ENCODE peak calls at places on chromosomes 2 and 18, in nine cellular contexts. U is PC-9, B is keratinocyte, G is RWPE1, Q is AG04450, M is transverse colon, N is pancreas, A is substantia nigra, T is caudate nucleus. X is an unnamed sample.

GRCh38 chr2:96391153-96391827 is 55.7 kb downstream of the NCAPH start:
- DNase-seq in U (no peak), B (no peak), G (no peak), Q (no peak), M (no peak), N (no peak), A (no peak), T (no peak), X (no peak)

GRCh38 chr2:43675646-43676321 is 445 bp downstream of the C1GALT1C1L start:
- DNase-seq in U (no peak), B (no peak), G (no peak), Q (no peak), M (no peak), N (no peak), A (no peak), T (no peak), X (no peak)

GRCh38 chr18:45998244-45998643 is 31.1 kb upstream of the EPG5 start:
- DNase-seq in U (no peak), B (no peak), G (no peak), Q (no peak), M (no peak), N (no peak), A (no peak), T (no peak), X (no peak)

GRCh38 chr2:197033222-197033621 is 106.7 kb upstream of the PGAP1 start:
- DNase-seq in U (no peak), B (no peak), G (no peak), Q (no peak), M (no peak), N (no peak), A (no peak), T (no peak), X (no peak)

GRCh38 chr2:238499731-238500570 is 73.2 kb downstream of the ASB1 start:
- DNase-seq in U (no peak), B (no peak), G (no peak), Q (no peak), M (no peak), N (no peak), A (no peak), T (no peak), X (no peak)

GRCh38 chr18:68181956-68182355 is 533.0 kb downstream of the TMX3 start:
- DNase-seq in U (no peak), B (no peak), G (no peak), Q (no peak), M (no peak), N (no peak), A (no peak), T (no peak), X (no peak)

GRCh38 chr18:8946046-8946838 is 156.3 kb upstream of the NDUFV2 start:
- DNase-seq in U (peak; percentile 75), B (peak; percentile 82), G (peak; percentile 64), Q (peak; percentile 90), M (no peak), N (no peak), A (no peak), T (no peak), X (no peak)

GRCh38 chr2:102601730-102602129 is 17.6 kb upstream of the SLC9A2 start:
- DNase-seq in U (no peak), B (no peak), G (no peak), Q (no peak), M (no peak), N (no peak), A (no peak), T (no peak), X (no peak)

GRCh38 chr18:42586603-42587002 is 528.9 kb downstream of the RIT2 start:
- DNase-seq in U (no peak), B (no peak), G (no peak), Q (no peak), M (no peak), N (no peak), A (no peak), T (no peak), X (no peak)

GRCh38 chr2:172551266-172551665 is 4.6 kb upstream of the PDK1 start:
- DNase-seq in U (no peak), B (no peak), G (no peak), Q (no peak), M (no peak), N (no peak), A (no peak), T (no peak), X (no peak)

GRCh38 chr18:3156325-3156640 is 63.5 kb downstream of the MYOM1 start:
- DNase-seq in U (no peak), B (no peak), G (no peak), Q (no peak), M (no peak), N (no peak), A (no peak), T (no peak), X (no peak)
- H3K27ac ChIP-seq in U (no peak overlapping the region), B (no peak overlapping the region), G (no peak overlapping the region), Q (no peak overlapping the region), M (no peak overlapping the region), N (peak overlapping the region; percentile 9), A (peak overlapping the region; percentile 3), T (peak overlapping the region; percentile 63), X (no peak overlapping the region)

GRCh38 chr2:26298286-26298637 is 47.7 kb upstream of the SELENOI start:
- DNase-seq in U (no peak), B (no peak), G (no peak), Q (no peak), M (no peak), N (no peak), A (no peak), T (no peak), X (peak; percentile 50)

GRCh38 chr2:26297061-26297460 is 48.9 kb upstream of the SELENOI start:
- DNase-seq in U (no peak), B (no peak), G (no peak), Q (no peak), M (no peak), N (no peak), A (no peak), T (no peak), X (no peak)

GRCh38 chr2:26298638-26299393 is 47.1 kb upstream of the SELENOI start:
- DNase-seq in U (no peak), B (no peak), G (peak; percentile 37), Q (no peak), M (peak; percentile 23), N (peak; percentile 29), A (no peak), T (no peak), X (no peak)

GRCh38 chr2:26300234-26300641 is 45.7 kb upstream of the SELENOI start:
- DNase-seq in U (no peak), B (no peak), G (peak; percentile 34), Q (no peak), M (peak; percentile 39), N (peak; percentile 41), A (no peak), T (no peak), X (peak; percentile 86)

GRCh38 chr2:26299488-26300092 is 46.4 kb upstream of the SELENOI start:
- DNase-seq in U (peak; percentile 82), B (no peak), G (peak; percentile 39), Q (no peak), M (peak; percentile 30), N (peak; percentile 45), A (peak; percentile 19), T (no peak), X (no peak)
- H3K27ac ChIP-seq in U (peak overlapping the region; percentile 10), B (peak overlapping the region; percentile 87), G (peak overlapping the region; percentile 96), Q (peak overlapping the region; percentile 76), M (peak overlapping the region; percentile 79), N (peak overlapping the region; percentile 89), A (peak overlapping the region; percentile 12), T (no peak overlapping the region), X (no peak overlapping the region)

GRCh38 chr2:15357186-15357585 is 203.9 kb downstream of the NBAS start:
- DNase-seq in U (no peak), B (no peak), G (no peak), Q (no peak), M (no peak), N (no peak), A (no peak), T (no peak), X (no peak)

GRCh38 chr2:15357922-15358321 is 203.2 kb downstream of the NBAS start:
- DNase-seq in U (no peak), B (no peak), G (no peak), Q (no peak), M (no peak), N (no peak), A (no peak), T (no peak), X (no peak)

GRCh38 chr2:15354596-15355359 is 206.4 kb downstream of the NBAS start:
- DNase-seq in U (no peak), B (no peak), G (no peak), Q (no peak), M (no peak), N (no peak), A (no peak), T (no peak), X (no peak)

GRCh38 chr2:15352363-15352762 is 208.8 kb downstream of the NBAS start:
- DNase-seq in U (no peak), B (no peak), G (no peak), Q (no peak), M (no peak), N (no peak), A (no peak), T (no peak), X (no peak)

DNA sequence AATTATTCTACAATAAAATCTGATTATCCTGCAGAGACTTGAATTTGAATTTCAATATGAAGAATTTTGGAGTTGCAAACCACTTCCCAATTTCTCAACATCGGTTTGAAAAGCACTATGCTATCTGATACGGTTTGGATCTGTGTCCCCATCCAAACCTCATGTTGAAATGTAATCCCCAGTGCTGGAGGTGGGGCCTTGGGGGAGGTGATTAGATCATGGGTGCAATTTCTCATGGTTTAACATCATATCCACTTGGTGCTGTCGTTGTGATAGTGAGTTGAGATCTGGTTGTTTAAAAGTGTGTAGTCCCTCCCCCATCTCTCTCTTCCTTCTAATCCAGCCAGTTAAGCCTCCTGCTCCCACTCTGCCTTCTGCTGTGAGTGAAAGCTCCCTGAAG is 205.7 kb downstream of the NBAS start:
- DNase-seq in U (no peak), B (no peak), G (no peak), Q (no peak), M (no peak), N (no peak), A (no peak), T (no peak), X (peak; percentile 59)
- H3K27ac ChIP-seq in U (no peak overlapping the region), B (no peak overlapping the region), G (no peak overlapping the region), Q (no peak overlapping the region), M (no peak overlapping the region), N (no peak overlapping the region), A (no peak overlapping the region), T (no peak overlapping the region), X (no peak overlapping the region)

GRCh38 chr18:58895385-58895784 is 30.7 kb downstream of the ZNF532 start:
- DNase-seq in U (no peak), B (no peak), G (no peak), Q (no peak), M (no peak), N (no peak), A (no peak), T (no peak), X (no peak)

GRCh38 chr18:58897994-58898393 is 33.3 kb downstream of the ZNF532 start:
- DNase-seq in U (no peak), B (no peak), G (no peak), Q (no peak), M (no peak), N (no peak), A (no peak), T (no peak), X (no peak)

GRCh38 chr18:58896268-58896667 is 31.6 kb downstream of the ZNF532 start:
- DNase-seq in U (no peak), B (no peak), G (no peak), Q (no peak), M (peak; percentile 24), N (no peak), A (no peak), T (no peak), X (peak; percentile 94)

GRCh38 chr18:58898427-58898826 is 33.8 kb downstream of the ZNF532 start:
- DNase-seq in U (no peak), B (no peak), G (no peak), Q (no peak), M (no peak), N (no peak), A (no peak), T (no peak), X (no peak)

GRCh38 chr18:58896734-58897508 is 32.2 kb downstream of the ZNF532 start:
- DNase-seq in U (no peak), B (no peak), G (no peak), Q (no peak), M (no peak), N (no peak), A (no peak), T (no peak), X (peak; percentile 86)
- H3K27ac ChIP-seq in U (no peak overlapping the region), B (no peak overlapping the region), G (no peak overlapping the region), Q (no peak overlapping the region), M (no peak overlapping the region), N (no peak overlapping the region), A (no peak overlapping the region), T (no peak overlapping the region), X (peak overlapping the region; percentile 64)